ENCODE peak calls at places on chromosomes 11 and 22, in seven cellular contexts. G is dorsolateral prefrontal cortex, O is right lobe of liver, W is mucosa of descending colon, L is thoracic aorta, S is HL-60, X is WERI-Rb-1. U is an unnamed sample.

GRCh38 chr11:128619540-128620305 is 32.4 kb upstream of the ETS1 start:
- DNase-seq in G (no peak), O (no peak), W (no peak), L (no peak), S (no peak), X (no peak), U (no peak)

GRCh38 chr11:72254299-72254993 is 10.5 kb upstream of the PHOX2A start:
- DNase-seq in G (no peak), O (no peak), W (no peak), L (no peak), S (no peak), X (no peak), U (peak)

GRCh38 chr11:74123008-74123448 is 47.8 kb downstream of the C2CD3 start:
- DNase-seq in G (no peak), O (no peak), W (no peak), L (no peak), S (no peak), X (no peak), U (no peak)

GRCh38 chr11:102047305-102047924 is at the start of gene CFAP300:
- DNase-seq in G (peak), O (peak), W (peak), L (peak), S (no peak), X (peak), U (peak)

GRCh38 chr22:22185217-22185616 is 59.4 kb upstream of the VPREB1 start:
- DNase-seq in G (no peak), O (no peak), W (no peak), L (no peak), S (no peak), X (no peak), U (no peak)

GRCh38 chr11:77959434-77959833 is 35.0 kb downstream of the INTS4 start:
- DNase-seq in G (no peak), O (no peak), W (no peak), L (no peak), S (no peak), X (no peak), U (no peak)

GRCh38 chr11:101202614-101203013 is 73.0 kb upstream of the PGR start:
- DNase-seq in G (no peak), O (no peak), W (no peak), L (no peak), S (no peak), X (no peak), U (no peak)

GRCh38 chr11:57527056-57527631 is 3.4 kb downstream of the TIMM10 start:
- DNase-seq in G (peak), O (peak), W (no peak), L (no peak), S (peak), X (peak), U (peak)

GRCh38 chr11:32432565-32433248 is 2.6 kb downstream of the WT1 start:
- DNase-seq in G (no peak), O (no peak), W (no peak), L (no peak), S (no peak), X (no peak), U (no peak)

GRCh38 chr11:24587655-24588054 is 90.8 kb downstream of the LUZP2 start:
- DNase-seq in G (no peak), O (no peak), W (no peak), L (no peak), S (no peak), X (no peak), U (no peak)

GRCh38 chr22:43226368-43226979 is 39.5 kb upstream of the TTLL12 start:
- DNase-seq in G (no peak), O (no peak), W (no peak), L (no peak), S (no peak), X (peak), U (no peak)

GRCh38 chr22:41380993-41381328 is 781 bp upstream of the TEF start:
- DNase-seq in G (no peak), O (no peak), W (no peak), L (peak), S (no peak), X (no peak), U (peak)

GRCh38 chr11:8357505-8357888 is 93.8 kb upstream of the LMO1 start:
- DNase-seq in G (no peak), O (no peak), W (no peak), L (no peak), S (no peak), X (no peak), U (no peak)

GRCh38 chr11:36431429-36432092 is 78.5 kb downstream of the TRAF6 start:
- DNase-seq in G (no peak), O (no peak), W (no peak), L (no peak), S (no peak), X (no peak), U (no peak)

GRCh38 chr11:65077466-65077865 is 6.4 kb downstream of the CDCA5 start:
- DNase-seq in G (no peak), O (no peak), W (peak), L (no peak), S (no peak), X (peak), U (no peak)

GRCh38 chr11:88534185-88534584 is 196.6 kb upstream of the CTSC start:
- DNase-seq in G (no peak), O (no peak), W (no peak), L (no peak), S (no peak), X (no peak), U (no peak)

GRCh38 chr11:334264-335033 is 13.8 kb upstream of the IFITM3 start:
- DNase-seq in G (no peak), O (no peak), W (no peak), L (no peak), S (no peak), X (no peak), U (no peak)

GRCh38 chr11:119509277-119509841 is 86.4 kb upstream of the THY1 start:
- DNase-seq in G (no peak), O (no peak), W (no peak), L (no peak), S (no peak), X (no peak), U (no peak)

GRCh38 chr11:63595296-63595695 is 18.9 kb downstream of the PLAAT3 start:
- DNase-seq in G (no peak), O (no peak), W (no peak), L (no peak), S (no peak), X (no peak), U (no peak)

GRCh38 chr22:28607710-28608109 is 71.9 kb downstream of the TTC28 start:
- DNase-seq in G (no peak), O (no peak), W (no peak), L (no peak), S (no peak), X (no peak), U (no peak)

GRCh38 chr11:1499899-1500298 is 13.3 kb upstream of the MOB2 start:
- DNase-seq in G (no peak), O (no peak), W (no peak), L (no peak), S (no peak), X (no peak), U (no peak)

GRCh38 chr22:27311666-27312566 is 489.6 kb downstream of the MN1 start:
- DNase-seq in G (no peak), O (no peak), W (no peak), L (no peak), S (no peak), X (no peak), U (no peak)

GRCh38 chr11:75814369-75814685 is 683 bp upstream of the UVRAG start:
- DNase-seq in G (no peak), O (no peak), W (no peak), L (no peak), S (no peak), X (no peak), U (no peak)

GRCh38 chr11:17790453-17790852 is 55.9 kb downstream of the KCNC1 start:
- DNase-seq in G (no peak), O (no peak), W (no peak), L (no peak), S (no peak), X (no peak), U (no peak)

GRCh38 chr11:66967670-66968425 is 7.3 kb upstream of the C11orf86 start:
- DNase-seq in G (no peak), O (no peak), W (no peak), L (no peak), S (no peak), X (no peak), U (peak)

GRCh38 chr11:108565653-108566052 is 27.9 kb downstream of the EXPH5 start:
- DNase-seq in G (no peak), O (peak), W (no peak), L (no peak), S (no peak), X (no peak), U (no peak)

GRCh38 chr11:58642120-58642625 is 19.7 kb downstream of the CNTF start:
- DNase-seq in G (no peak), O (no peak), W (no peak), L (no peak), S (no peak), X (no peak), U (no peak)

GRCh38 chr11:74602637-74603591 is 10.5 kb downstream of the POLD3 start:
- DNase-seq in G (no peak), O (no peak), W (no peak), L (no peak), S (no peak), X (no peak), U (no peak)

GRCh38 chr11:2447951-2448650 is 3.3 kb downstream of the KCNQ1 start:
- DNase-seq in G (no peak), O (peak), W (no peak), L (no peak), S (no peak), X (no peak), U (no peak)

GRCh38 chr11:60847281-60847680 is 5.4 kb downstream of the CCDC86 start:
- DNase-seq in G (no peak), O (no peak), W (no peak), L (no peak), S (no peak), X (no peak), U (no peak)

GRCh38 chr11:60842688-60843605 is 1.0 kb downstream of the CCDC86 start:
- DNase-seq in G (no peak), O (no peak), W (no peak), L (no peak), S (peak), X (no peak), U (no peak)

GRCh38 chr11:60845338-60845737 is 3.4 kb downstream of the CCDC86 start:
- DNase-seq in G (no peak), O (no peak), W (no peak), L (no peak), S (no peak), X (no peak), U (no peak)

GRCh38 chr11:60844045-60844869 is 2.3 kb downstream of the CCDC86 start:
- DNase-seq in G (no peak), O (no peak), W (no peak), L (no peak), S (no peak), X (no peak), U (no peak)

DNA sequence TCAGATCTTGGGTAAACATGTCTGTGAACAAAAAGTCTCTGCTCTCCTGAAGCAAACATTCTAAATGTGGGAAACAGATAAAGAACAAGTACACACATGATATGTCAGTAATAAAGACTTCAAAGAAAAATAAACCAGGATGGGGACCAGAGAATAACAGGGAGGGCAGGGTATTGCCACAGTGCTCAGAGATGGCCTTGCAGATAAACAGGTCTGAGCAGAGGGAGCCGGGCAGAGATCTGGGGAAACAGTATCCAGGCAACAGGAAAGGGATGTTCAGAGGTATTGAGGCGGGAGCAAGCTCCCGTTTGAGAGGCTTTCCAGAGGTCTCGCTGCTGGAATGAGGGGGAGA is 2.9 kb downstream of the CCDC86 start:
- DNase-seq in G (no peak), O (no peak), W (no peak), L (no peak), S (no peak), X (no peak), U (no peak)
- H3K4me3 ChIP-seq in G (peak), O (no peak), W (no peak), L (no peak), S (peak), X (no peak), U (no peak)

DNA sequence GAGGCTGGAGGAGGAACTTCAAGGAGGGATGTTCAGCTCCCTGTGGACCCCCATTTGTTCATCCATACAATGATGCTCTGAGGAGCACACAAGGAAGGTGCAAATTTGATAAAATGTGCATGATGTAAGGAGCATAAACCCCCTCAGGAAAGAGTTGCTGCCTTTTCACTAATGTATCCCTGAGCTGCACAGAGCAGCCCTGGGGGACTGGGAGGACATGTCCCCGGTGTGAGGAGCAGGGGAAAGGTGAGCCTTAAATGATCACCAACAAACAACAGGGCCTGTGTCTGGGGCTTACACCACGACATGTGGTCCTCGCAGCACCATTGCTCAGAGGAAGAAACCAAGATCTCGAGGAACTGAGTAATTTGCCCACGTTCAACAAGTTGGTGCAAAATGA is 3.5 kb upstream of the MAPK8IP2 start:
- DNase-seq in G (no peak), O (no peak), W (no peak), L (no peak), S (no peak), X (no peak), U (no peak)
- H3K4me3 ChIP-seq in G (no peak), O (no peak), W (no peak), L (no peak), S (no peak), X (no peak), U (no peak)

GRCh38 chr11:69707156-69707555 is 3.3 kb upstream of the FGF19 start:
- DNase-seq in G (no peak), O (no peak), W (no peak), L (no peak), S (no peak), X (no peak), U (no peak)
- H3K4me3 ChIP-seq in G (no peak), O (no peak), W (no peak), L (no peak), S (no peak), X (no peak), U (no peak)

GRCh38 chr11:114175706-114176105 is 116.2 kb downstream of the ZBTB16 start:
- DNase-seq in G (no peak), O (no peak), W (no peak), L (no peak), S (no peak), X (no peak), U (no peak)

GRCh38 chr11:114173836-114174235 is 114.3 kb downstream of the ZBTB16 start:
- DNase-seq in G (no peak), O (no peak), W (no peak), L (no peak), S (no peak), X (no peak), U (no peak)

GRCh38 chr11:114176321-114176720 is 116.8 kb downstream of the ZBTB16 start:
- DNase-seq in G (no peak), O (peak), W (no peak), L (no peak), S (no peak), X (no peak), U (no peak)

GRCh38 chr11:114172871-114173444 is 113.4 kb downstream of the ZBTB16 start:
- DNase-seq in G (no peak), O (no peak), W (no peak), L (no peak), S (no peak), X (no peak), U (no peak)

GRCh38 chr11:114174712-114175495 is 115.4 kb downstream of the ZBTB16 start:
- DNase-seq in G (no peak), O (no peak), W (no peak), L (no peak), S (no peak), X (no peak), U (no peak)
- H3K4me3 ChIP-seq in G (no peak), O (no peak), W (no peak), L (no peak), S (no peak), X (no peak), U (no peak)

GRCh38 chr11:114392735-114393667 is 7.3 kb downstream of the C11orf71 start:
- DNase-seq in G (no peak), O (no peak), W (no peak), L (no peak), S (no peak), X (no peak), U (no peak)

GRCh38 chr11:114398303-114398920 is 1.9 kb downstream of the C11orf71 start:
- DNase-seq in G (no peak), O (no peak), W (no peak), L (no peak), S (no peak), X (no peak), U (no peak)

GRCh38 chr11:114399490-114399889 is 821 bp downstream of the C11orf71 start:
- DNase-seq in G (no peak), O (no peak), W (no peak), L (no peak), S (no peak), X (peak), U (no peak)

GRCh38 chr11:114397349-114397982 is 2.8 kb downstream of the C11orf71 start:
- DNase-seq in G (no peak), O (no peak), W (no peak), L (no peak), S (no peak), X (no peak), U (no peak)

GRCh38 chr11:114395776-114396175 is 4.5 kb downstream of the C11orf71 start:
- DNase-seq in G (no peak), O (no peak), W (no peak), L (no peak), S (no peak), X (peak), U (no peak)
- H3K4me3 ChIP-seq in G (no peak), O (no peak), W (no peak), L (no peak), S (no peak), X (no peak), U (no peak)

U was measured in lower leg skin.